ENCODE peak calls at places on chromosome 9, in nine cellular contexts. F, C, X, I, T, V, K, S and O are unnamed samples.

GRCh38 chr9:87950765-87951488 is 23.4 kb downstream of the CDK20 start:
- DNase-seq in F (peak), C (no peak), X (no peak), I (peak), T (peak), V (peak), K (no peak), S (no peak), O (no peak)

GRCh38 chr9:131669234-131670172 is 70.4 kb downstream of the RAPGEF1 start:
- DNase-seq in F (no peak), C (no peak), X (no peak), I (no peak), T (peak), V (peak), K (no peak), S (no peak), O (no peak)

GRCh38 chr9:3848445-3849114 is 322.8 kb upstream of the RFX3 start:
- DNase-seq in F (no peak), C (no peak), X (no peak), I (no peak), T (peak), V (peak), K (no peak), S (no peak), O (no peak)

GRCh38 chr9:112332977-112333638 is at the start of gene PTBP3:
- DNase-seq in F (no peak), C (peak), X (peak), I (peak), T (peak), V (no peak), K (peak), S (peak), O (peak)

GRCh38 chr9:130298663-130299279 is 33.2 kb downstream of the HMCN2 start:
- DNase-seq in F (no peak), C (no peak), X (no peak), I (no peak), T (no peak), V (no peak), K (no peak), S (no peak), O (peak)

GRCh38 chr9:95854386-95855015 is 21.0 kb upstream of the ERCC6L2 start:
- DNase-seq in F (no peak), C (no peak), X (peak), I (no peak), T (peak), V (no peak), K (peak), S (no peak), O (no peak)

GRCh38 chr9:89754223-89754622 is 149.4 kb downstream of the GADD45G start:
- DNase-seq in F (no peak), C (no peak), X (no peak), I (no peak), T (no peak), V (no peak), K (no peak), S (no peak), O (no peak)

GRCh38 chr9:134602547-134603362 is 38.8 kb upstream of the COL5A1 start:
- DNase-seq in F (peak), C (no peak), X (peak), I (no peak), T (peak), V (no peak), K (peak), S (no peak), O (no peak)

GRCh38 chr9:113620016-113620376 is 156.5 kb downstream of the RGS3 start:
- DNase-seq in F (no peak), C (no peak), X (no peak), I (no peak), T (no peak), V (no peak), K (no peak), S (no peak), O (no peak)

GRCh38 chr9:136881691-136882108 is 4.6 kb upstream of the TRAF2 start:
- DNase-seq in F (no peak), C (no peak), X (no peak), I (no peak), T (peak), V (no peak), K (peak), S (no peak), O (no peak)